ENCODE peak calls at places on chromosomes 5 and 9, in ten cellular contexts. One of them, this sample, is unnamed.

GRCh38 chr5:176796970-176797369 is 13.4 kb upstream of the UNC5A start:
- DNase-seq in NCI-H1092: no peak
- DNase-seq in iPS-NIHi11: no peak
- DNase-seq in dorsolateral prefrontal cortex: no peak
- DNase-seq in lower lobe of right lung: no peak
- DNase-seq in upper lobe of right lung: no peak
- DNase-seq in SK-MEL-5: no peak
- DNase-seq in islet precursor cell: no peak
- DNase-seq in skeletal muscle cell: no peak
- DNase-seq in hepatic stellate cell: no peak
- DNase-seq in this sample: no peak

GRCh38 chr5:91123291-91123690 is 259.8 kb downstream of the ARRDC3 start:
- DNase-seq in iPS-NIHi11: no peak
- DNase-seq in SK-MEL-5: no peak
- DNase-seq in islet precursor cell: no peak
- DNase-seq in hepatic stellate cell: no peak
- DNase-seq in upper lobe of right lung: no peak
- DNase-seq in dorsolateral prefrontal cortex: no peak
- DNase-seq in skeletal muscle cell: no peak
- DNase-seq in NCI-H1092: no peak
- DNase-seq in lower lobe of right lung: no peak
- DNase-seq in this sample: no peak

GRCh38 chr9:127572961-127573727 is 38.9 kb upstream of the STXBP1 start:
- DNase-seq in dorsolateral prefrontal cortex: no peak
- DNase-seq in SK-MEL-5: no peak
- DNase-seq in NCI-H1092: no peak
- DNase-seq in skeletal muscle cell: peak; percentile 64
- DNase-seq in lower lobe of right lung: no peak
- DNase-seq in upper lobe of right lung: no peak
- DNase-seq in islet precursor cell: no peak
- DNase-seq in iPS-NIHi11: no peak
- DNase-seq in hepatic stellate cell: no peak
- DNase-seq in this sample: no peak

GRCh38 chr5:154868702-154869101 is 10.3 kb downstream of the CNOT8 start:
- DNase-seq in upper lobe of right lung: no peak
- DNase-seq in lower lobe of right lung: no peak
- DNase-seq in dorsolateral prefrontal cortex: no peak
- DNase-seq in islet precursor cell: peak; percentile 77
- DNase-seq in iPS-NIHi11: peak; percentile 48
- DNase-seq in SK-MEL-5: peak; percentile 43
- DNase-seq in hepatic stellate cell: no peak
- DNase-seq in skeletal muscle cell: no peak
- DNase-seq in NCI-H1092: no peak
- DNase-seq in this sample: peak; percentile 24

GRCh38 chr9:117835798-117836197 is 131.6 kb downstream of the TLR4 start:
- DNase-seq in SK-MEL-5: no peak
- DNase-seq in islet precursor cell: no peak
- DNase-seq in dorsolateral prefrontal cortex: no peak
- DNase-seq in lower lobe of right lung: no peak
- DNase-seq in skeletal muscle cell: no peak
- DNase-seq in NCI-H1092: no peak
- DNase-seq in iPS-NIHi11: no peak
- DNase-seq in hepatic stellate cell: no peak
- DNase-seq in upper lobe of right lung: no peak
- DNase-seq in this sample: no peak

GRCh38 chr5:10266839-10267238 is 16.8 kb downstream of the CCT5 start:
- DNase-seq in islet precursor cell: no peak
- DNase-seq in upper lobe of right lung: no peak
- DNase-seq in lower lobe of right lung: no peak
- DNase-seq in hepatic stellate cell: no peak
- DNase-seq in iPS-NIHi11: no peak
- DNase-seq in NCI-H1092: no peak
- DNase-seq in dorsolateral prefrontal cortex: no peak
- DNase-seq in SK-MEL-5: no peak
- DNase-seq in skeletal muscle cell: no peak
- DNase-seq in this sample: no peak

GRCh38 chr9:126534431-126535186 is 79.1 kb upstream of the LMX1B start:
- DNase-seq in upper lobe of right lung: no peak
- DNase-seq in dorsolateral prefrontal cortex: no peak
- DNase-seq in iPS-NIHi11: peak; percentile 73
- DNase-seq in lower lobe of right lung: peak; percentile 35
- DNase-seq in skeletal muscle cell: no peak
- DNase-seq in SK-MEL-5: no peak
- DNase-seq in islet precursor cell: peak; percentile 97
- DNase-seq in NCI-H1092: no peak
- DNase-seq in hepatic stellate cell: no peak
- DNase-seq in this sample: peak; percentile 96

GRCh38 chr9:78397045-78397843 is 100.3 kb downstream of the PSAT1 start:
- DNase-seq in hepatic stellate cell: no peak
- DNase-seq in SK-MEL-5: no peak
- DNase-seq in NCI-H1092: no peak
- DNase-seq in dorsolateral prefrontal cortex: no peak
- DNase-seq in upper lobe of right lung: no peak
- DNase-seq in islet precursor cell: peak; percentile 86
- DNase-seq in lower lobe of right lung: no peak
- DNase-seq in skeletal muscle cell: no peak
- DNase-seq in iPS-NIHi11: peak; percentile 18
- DNase-seq in this sample: peak; percentile 50

GRCh38 chr9:116697341-116697740 is 10.2 kb downstream of the TRIM32 start:
- DNase-seq in upper lobe of right lung: no peak
- DNase-seq in islet precursor cell: no peak
- DNase-seq in SK-MEL-5: peak; percentile 51
- DNase-seq in iPS-NIHi11: no peak
- DNase-seq in lower lobe of right lung: no peak
- DNase-seq in skeletal muscle cell: no peak
- DNase-seq in NCI-H1092: no peak
- DNase-seq in dorsolateral prefrontal cortex: no peak
- DNase-seq in hepatic stellate cell: peak; percentile 58
- DNase-seq in this sample: no peak

GRCh38 chr5:154972476-154973080 is 31.7 kb downstream of the MRPL22 start:
- DNase-seq in islet precursor cell: peak; percentile 61
- DNase-seq in hepatic stellate cell: peak; percentile 38
- DNase-seq in iPS-NIHi11: peak; percentile 52
- DNase-seq in skeletal muscle cell: no peak
- DNase-seq in SK-MEL-5: peak; percentile 70
- DNase-seq in lower lobe of right lung: no peak
- DNase-seq in upper lobe of right lung: no peak
- DNase-seq in NCI-H1092: no peak
- DNase-seq in dorsolateral prefrontal cortex: peak; percentile 48
- DNase-seq in this sample: peak; percentile 49

GRCh38 chr9:12933957-12934356 is 159.1 kb downstream of the LURAP1L start:
- DNase-seq in skeletal muscle cell: no peak
- DNase-seq in iPS-NIHi11: no peak
- DNase-seq in dorsolateral prefrontal cortex: no peak
- DNase-seq in hepatic stellate cell: no peak
- DNase-seq in NCI-H1092: no peak
- DNase-seq in SK-MEL-5: no peak
- DNase-seq in islet precursor cell: peak; percentile 64
- DNase-seq in upper lobe of right lung: no peak
- DNase-seq in lower lobe of right lung: no peak
- DNase-seq in this sample: no peak

GRCh38 chr9:15416880-15417279 is 5.8 kb upstream of the SNAPC3 start:
- DNase-seq in skeletal muscle cell: no peak
- DNase-seq in SK-MEL-5: peak; percentile 66
- DNase-seq in iPS-NIHi11: peak; percentile 58
- DNase-seq in islet precursor cell: peak; percentile 60
- DNase-seq in lower lobe of right lung: no peak
- DNase-seq in hepatic stellate cell: peak; percentile 54
- DNase-seq in NCI-H1092: peak; percentile 12
- DNase-seq in upper lobe of right lung: no peak
- DNase-seq in dorsolateral prefrontal cortex: no peak
- DNase-seq in this sample: peak; percentile 58

GRCh38 chr9:114141553-114142548 is 13.5 kb upstream of the COL27A1 start:
- DNase-seq in SK-MEL-5: no peak
- DNase-seq in dorsolateral prefrontal cortex: no peak
- DNase-seq in upper lobe of right lung: no peak
- DNase-seq in NCI-H1092: no peak
- DNase-seq in iPS-NIHi11: no peak
- DNase-seq in islet precursor cell: no peak
- DNase-seq in lower lobe of right lung: no peak
- DNase-seq in hepatic stellate cell: no peak
- DNase-seq in skeletal muscle cell: no peak
- DNase-seq in this sample: no peak

GRCh38 chr5:2877520-2877919 is 126.0 kb upstream of the IRX2 start:
- DNase-seq in dorsolateral prefrontal cortex: no peak
- DNase-seq in skeletal muscle cell: no peak
- DNase-seq in iPS-NIHi11: no peak
- DNase-seq in hepatic stellate cell: no peak
- DNase-seq in upper lobe of right lung: peak; percentile 3
- DNase-seq in SK-MEL-5: no peak
- DNase-seq in NCI-H1092: no peak
- DNase-seq in islet precursor cell: peak; percentile 7
- DNase-seq in lower lobe of right lung: no peak
- DNase-seq in this sample: no peak

GRCh38 chr9:14515564-14516198 is 177.6 kb downstream of the ZDHHC21 start:
- DNase-seq in dorsolateral prefrontal cortex: no peak
- DNase-seq in NCI-H1092: peak; percentile 98
- DNase-seq in hepatic stellate cell: no peak
- DNase-seq in SK-MEL-5: no peak
- DNase-seq in lower lobe of right lung: no peak
- DNase-seq in islet precursor cell: peak; percentile 91
- DNase-seq in upper lobe of right lung: no peak
- DNase-seq in skeletal muscle cell: peak; percentile 20
- DNase-seq in iPS-NIHi11: peak; percentile 44
- DNase-seq in this sample: peak; percentile 42

GRCh38 chr5:143350790-143351603 is 52.5 kb downstream of the NR3C1 start:
- DNase-seq in NCI-H1092: no peak
- DNase-seq in skeletal muscle cell: peak; percentile 91
- DNase-seq in dorsolateral prefrontal cortex: no peak
- DNase-seq in lower lobe of right lung: no peak
- DNase-seq in upper lobe of right lung: no peak
- DNase-seq in iPS-NIHi11: no peak
- DNase-seq in hepatic stellate cell: peak; percentile 32
- DNase-seq in SK-MEL-5: peak; percentile 6
- DNase-seq in islet precursor cell: no peak
- DNase-seq in this sample: no peak